ENCODE peak calls at places on chromosomes 11 and 22, in four cellular contexts. K is uterus, C is PC-3, O is thoracic aorta. W is an unnamed sample.

GRCh38 chr11:14446701-14447169 is 52.9 kb downstream of the COPB1 start:
- DNase-seq in K (no peak), C (peak; percentile 19), O (no peak), W (no peak)

GRCh38 chr11:126653040-126653439 is 297.6 kb downstream of the ST3GAL4 start:
- DNase-seq in K (no peak), C (no peak), O (no peak), W (no peak)

GRCh38 chr11:94563176-94563847 is 3.9 kb upstream of the PIWIL4 start:
- DNase-seq in K (no peak), C (peak; percentile 76), O (no peak), W (no peak)

GRCh38 chr11:44857490-44857889 is 93.2 kb downstream of the TP53I11 start:
- DNase-seq in K (peak; percentile 61), C (no peak), O (no peak), W (no peak)

GRCh38 chr11:91133361-91133760 is 910.5 kb upstream of the CHORDC1 start:
- DNase-seq in K (no peak), C (no peak), O (no peak), W (no peak)

GRCh38 chr11:12242071-12242672 is 131.8 kb downstream of the MICAL2 start:
- DNase-seq in K (no peak), C (no peak), O (no peak), W (no peak)

GRCh38 chr11:110374921-110375320 is 54.8 kb upstream of the FDX1 start:
- DNase-seq in K (no peak), C (no peak), O (no peak), W (no peak)

GRCh38 chr11:18191376-18191775 is 18.7 kb downstream of the MRGPRX4 start:
- DNase-seq in K (no peak), C (no peak), O (no peak), W (no peak)

GRCh38 chr22:46638601-46639431 is 18.6 kb downstream of the GRAMD4 start:
- DNase-seq in K (no peak), C (no peak), O (no peak), W (peak; percentile 46)

GRCh38 chr22:44473166-44473565 is 24.9 kb downstream of the RTL6 start:
- DNase-seq in K (no peak), C (no peak), O (no peak), W (no peak)

GRCh38 chr11:73982595-73982989 is at the start of gene UCP2:
- DNase-seq in K (peak; percentile 66), C (peak; percentile 83), O (peak; percentile 26), W (peak; percentile 82)

GRCh38 chr11:92838655-92839334 is 130.7 kb upstream of the MTNR1B start:
- DNase-seq in K (no peak), C (no peak), O (no peak), W (no peak)

GRCh38 chr11:78840190-78840589 is 265.5 kb upstream of the NARS2 start:
- DNase-seq in K (no peak), C (no peak), O (no peak), W (no peak)

GRCh38 chr11:15605094-15605493 is 490.4 kb downstream of the INSC start:
- DNase-seq in K (no peak), C (no peak), O (no peak), W (no peak)

GRCh38 chr11:78898376-78898775 is 323.7 kb upstream of the NARS2 start:
- DNase-seq in K (no peak), C (no peak), O (no peak), W (no peak)

GRCh38 chr11:38476808-38477565 is 1879.0 kb upstream of the RAG2 start:
- DNase-seq in K (no peak), C (peak; percentile 67), O (no peak), W (no peak)

GRCh38 chr22:44360306-44360685 is 47.5 kb upstream of the SHISAL1 start:
- DNase-seq in K (no peak), C (no peak), O (no peak), W (no peak)

GRCh38 chr11:12767577-12767976 is 93.4 kb downstream of the TEAD1 start:
- DNase-seq in K (no peak), C (no peak), O (no peak), W (no peak)

GRCh38 chr22:48894064-48894671 is 933.5 kb downstream of the BRD1 start:
- DNase-seq in K (no peak), C (no peak), O (no peak), W (no peak)

GRCh38 chr11:76856111-76856510 is 4.6 kb upstream of the ACER3 start:
- DNase-seq in K (no peak), C (no peak), O (no peak), W (no peak)

GRCh38 chr22:48555606-48556005 is 1272.1 kb downstream of the BRD1 start:
- DNase-seq in K (no peak), C (no peak), O (no peak), W (no peak)

GRCh38 chr11:92295175-92296137 is 70.8 kb downstream of the FAT3 start:
- DNase-seq in K (no peak), C (peak; percentile 45), O (no peak), W (no peak)

GRCh38 chr11:14914536-14914935 is 22.5 kb upstream of the CYP2R1 start:
- DNase-seq in K (no peak), C (no peak), O (no peak), W (no peak)

GRCh38 chr22:50270302-50271010 is at the start of gene MAPK11:
- DNase-seq in K (peak; percentile 59), C (peak; percentile 54), O (no peak), W (no peak)

GRCh38 chr22:27144345-27144744 is 487.0 kb downstream of the MIAT start:
- DNase-seq in K (no peak), C (no peak), O (no peak), W (no peak)

GRCh38 chr22:46373166-46373565 is 37.7 kb downstream of the TRMU start:
- DNase-seq in K (no peak), C (no peak), O (no peak), W (no peak)

GRCh38 chr11:118275184-118275583 is 11.1 kb upstream of the MPZL2 start:
- DNase-seq in K (peak; percentile 37), C (peak; percentile 94), O (no peak), W (no peak)

GRCh38 chr11:44627911-44628729 is 62.7 kb downstream of the CD82 start:
- DNase-seq in K (peak; percentile 78), C (no peak), O (no peak), W (peak; percentile 70)

GRCh38 chr22:40041738-40042137 is 47.0 kb downstream of the FAM83F start:
- DNase-seq in K (no peak), C (no peak), O (no peak), W (no peak)

GRCh38 chr11:36231300-36231699 is 57.9 kb downstream of the COMMD9 start:
- DNase-seq in K (peak; percentile 51), C (peak; percentile 9), O (no peak), W (no peak)

GRCh38 chr11:19241260-19242183 is 777 bp upstream of the E2F8 start:
- DNase-seq in K (no peak), C (peak; percentile 63), O (no peak), W (no peak)

GRCh38 chr11:110308071-110308470 is 11.7 kb upstream of the RDX start:
- DNase-seq in K (no peak), C (no peak), O (no peak), W (no peak)

GRCh38 chr11:43834291-43834690 is 46.3 kb upstream of the ALKBH3 start:
- DNase-seq in K (no peak), C (no peak), O (no peak), W (no peak)

GRCh38 chr22:36056980-36057379 is 28.4 kb upstream of the RBFOX2 start:
- DNase-seq in K (no peak), C (peak; percentile 41), O (no peak), W (no peak)

GRCh38 chr11:72548481-72548880 is 114.2 kb upstream of the CLPB start:
- DNase-seq in K (no peak), C (no peak), O (no peak), W (no peak)

DNA sequence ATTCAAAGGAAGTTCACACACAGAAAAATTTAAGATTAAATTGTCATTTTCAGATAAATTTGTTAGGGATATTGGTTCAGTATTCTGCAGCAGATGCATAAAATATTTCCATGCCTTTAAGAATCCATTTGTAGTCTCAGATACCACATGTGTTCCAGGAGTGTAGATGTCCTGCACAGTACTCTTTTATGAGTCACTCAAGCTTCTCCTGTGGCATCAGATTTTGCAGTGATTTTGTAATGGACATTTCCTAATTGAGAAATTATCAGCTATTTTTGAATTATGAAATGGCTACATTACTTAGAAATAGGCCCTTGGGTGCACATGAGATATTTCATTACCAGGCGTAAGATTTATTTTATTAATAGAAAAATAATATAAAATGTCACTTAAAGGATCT is 18.9 kb downstream of the MMP3 start:
- DNase-seq in K (no peak), C (no peak), O (no peak), W (no peak)
- H3K4me3 ChIP-seq in K (no peak overlapping the region), C (no peak overlapping the region), O (no peak overlapping the region), W (no peak overlapping the region)

GRCh38 chr11:614091-614582 is 1.6 kb downstream of the IRF7 start:
- DNase-seq in K (no peak), C (peak; percentile 16), O (no peak), W (no peak)
- H3K4me3 ChIP-seq in K (no peak overlapping the region), C (peak overlapping the region; percentile 79), O (no peak overlapping the region), W (peak overlapping the region; percentile 82)

DNA sequence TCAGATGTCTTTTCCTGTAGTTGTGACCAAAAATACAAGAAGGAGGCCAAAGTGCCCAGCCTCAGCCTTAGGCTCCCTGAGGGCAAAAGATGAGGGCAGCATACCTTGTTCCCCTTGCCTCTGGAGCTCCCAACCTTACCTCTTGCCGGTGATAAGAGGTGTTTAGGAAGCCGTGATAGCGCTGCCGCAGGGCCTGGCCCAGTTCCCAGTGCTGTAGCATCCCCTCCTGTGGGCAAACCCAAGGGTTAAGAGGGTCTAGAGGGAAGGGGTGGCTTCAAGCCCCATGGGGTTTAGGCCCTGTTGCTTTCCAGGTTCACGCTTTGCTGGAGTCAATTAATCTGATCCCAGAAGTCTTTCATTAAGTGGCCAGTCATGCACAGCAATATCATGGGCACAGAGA is 1.1 kb downstream of the ACP2 start:
- DNase-seq in K (no peak), C (no peak), O (no peak), W (no peak)
- H3K4me3 ChIP-seq in K (no peak overlapping the region), C (peak overlapping the region; percentile 98), O (peak overlapping the region; percentile 76), W (peak overlapping the region; percentile 93)

GRCh38 chr11:75287579-75287978 is 47.0 kb downstream of the TPBGL start:
- DNase-seq in K (no peak), C (no peak), O (no peak), W (no peak)
- H3K4me3 ChIP-seq in K (no peak overlapping the region), C (no peak overlapping the region), O (no peak overlapping the region), W (no peak overlapping the region)

W was measured in gastrocnemius medialis.